ENCODE peak calls at places on chromosomes 6 and 20, in ten cellular contexts. One of them, this sample, is unnamed.

GRCh38 chr6:106511274-106512047 is 117.8 kb downstream of the RTN4IP1 start:
- DNase-seq in heart left ventricle: no peak
- DNase-seq in HFF-Myc: no peak
- DNase-seq in fibroblast of lung: peak
- DNase-seq in psoas muscle: peak
- DNase-seq in pancreas: peak
- DNase-seq in HL-60: no peak
- DNase-seq in AG10803: peak
- DNase-seq in retinal pigment epithelial cell: no peak
- DNase-seq in cardiac fibroblast: peak
- DNase-seq in this sample: no peak

GRCh38 chr6:91352285-91352684 is 765.4 kb upstream of the MAP3K7 start:
- DNase-seq in psoas muscle: no peak
- DNase-seq in retinal pigment epithelial cell: no peak
- DNase-seq in HFF-Myc: no peak
- DNase-seq in HL-60: no peak
- DNase-seq in pancreas: no peak
- DNase-seq in cardiac fibroblast: no peak
- DNase-seq in heart left ventricle: no peak
- DNase-seq in fibroblast of lung: no peak
- DNase-seq in AG10803: no peak
- DNase-seq in this sample: no peak

GRCh38 chr20:35085477-35086225 is 7.0 kb downstream of the TRPC4AP start:
- DNase-seq in heart left ventricle: no peak
- DNase-seq in cardiac fibroblast: no peak
- DNase-seq in AG10803: no peak
- DNase-seq in fibroblast of lung: no peak
- DNase-seq in HL-60: peak
- DNase-seq in psoas muscle: no peak
- DNase-seq in retinal pigment epithelial cell: no peak
- DNase-seq in pancreas: no peak
- DNase-seq in HFF-Myc: no peak
- DNase-seq in this sample: no peak

GRCh38 chr20:31719644-31720485 is 2.8 kb downstream of the BCL2L1 start:
- DNase-seq in AG10803: peak
- DNase-seq in pancreas: no peak
- DNase-seq in cardiac fibroblast: peak
- DNase-seq in psoas muscle: no peak
- DNase-seq in HL-60: no peak
- DNase-seq in retinal pigment epithelial cell: no peak
- DNase-seq in heart left ventricle: no peak
- DNase-seq in HFF-Myc: no peak
- DNase-seq in fibroblast of lung: peak
- DNase-seq in this sample: no peak

GRCh38 chr20:48094944-48095343 is 309.7 kb upstream of the SULF2 start:
- DNase-seq in psoas muscle: no peak
- DNase-seq in fibroblast of lung: no peak
- DNase-seq in heart left ventricle: no peak
- DNase-seq in retinal pigment epithelial cell: no peak
- DNase-seq in cardiac fibroblast: no peak
- DNase-seq in AG10803: no peak
- DNase-seq in pancreas: no peak
- DNase-seq in HFF-Myc: no peak
- DNase-seq in HL-60: no peak
- DNase-seq in this sample: no peak

GRCh38 chr20:34637245-34638185 is 39.4 kb downstream of the PIGU start:
- DNase-seq in pancreas: no peak
- DNase-seq in cardiac fibroblast: peak
- DNase-seq in psoas muscle: peak
- DNase-seq in fibroblast of lung: peak
- DNase-seq in HL-60: no peak
- DNase-seq in retinal pigment epithelial cell: peak
- DNase-seq in HFF-Myc: no peak
- DNase-seq in heart left ventricle: peak
- DNase-seq in AG10803: peak
- DNase-seq in this sample: no peak

GRCh38 chr6:155483858-155484257 is 28.2 kb upstream of the NOX3 start:
- DNase-seq in HL-60: no peak
- DNase-seq in retinal pigment epithelial cell: no peak
- DNase-seq in AG10803: peak
- DNase-seq in cardiac fibroblast: peak
- DNase-seq in fibroblast of lung: peak
- DNase-seq in heart left ventricle: no peak
- DNase-seq in pancreas: no peak
- DNase-seq in psoas muscle: no peak
- DNase-seq in HFF-Myc: peak
- DNase-seq in this sample: no peak

GRCh38 chr6:144006731-144007454 is 1.2 kb downstream of the PLAGL1 start:
- DNase-seq in psoas muscle: peak
- DNase-seq in HFF-Myc: peak
- DNase-seq in AG10803: peak
- DNase-seq in HL-60: no peak
- DNase-seq in retinal pigment epithelial cell: no peak
- DNase-seq in heart left ventricle: no peak
- DNase-seq in pancreas: no peak
- DNase-seq in cardiac fibroblast: peak
- DNase-seq in fibroblast of lung: peak
- DNase-seq in this sample: no peak

GRCh38 chr20:62430871-62431447 is 3.6 kb upstream of the RBBP8NL start:
- DNase-seq in heart left ventricle: no peak
- DNase-seq in HFF-Myc: no peak
- DNase-seq in retinal pigment epithelial cell: no peak
- DNase-seq in pancreas: no peak
- DNase-seq in HL-60: no peak
- DNase-seq in cardiac fibroblast: no peak
- DNase-seq in psoas muscle: no peak
- DNase-seq in fibroblast of lung: no peak
- DNase-seq in AG10803: no peak
- DNase-seq in this sample: no peak

GRCh38 chr20:59424976-59425375 is 124.6 kb downstream of the EDN3 start:
- DNase-seq in psoas muscle: no peak
- DNase-seq in cardiac fibroblast: no peak
- DNase-seq in HFF-Myc: no peak
- DNase-seq in AG10803: no peak
- DNase-seq in HL-60: no peak
- DNase-seq in heart left ventricle: no peak
- DNase-seq in fibroblast of lung: no peak
- DNase-seq in pancreas: no peak
- DNase-seq in retinal pigment epithelial cell: no peak
- DNase-seq in this sample: no peak

GRCh38 chr20:46631212-46631869 is 19.9 kb downstream of the SLC13A3 start:
- DNase-seq in cardiac fibroblast: peak
- DNase-seq in AG10803: no peak
- DNase-seq in heart left ventricle: no peak
- DNase-seq in pancreas: no peak
- DNase-seq in fibroblast of lung: no peak
- DNase-seq in retinal pigment epithelial cell: peak
- DNase-seq in HFF-Myc: no peak
- DNase-seq in HL-60: peak
- DNase-seq in psoas muscle: no peak
- DNase-seq in this sample: peak

GRCh38 chr20:34473262-34473883 is 42.8 kb upstream of the DYNLRB1 start:
- DNase-seq in cardiac fibroblast: peak
- DNase-seq in HL-60: no peak
- DNase-seq in AG10803: peak
- DNase-seq in HFF-Myc: peak
- DNase-seq in heart left ventricle: peak
- DNase-seq in psoas muscle: peak
- DNase-seq in pancreas: no peak
- DNase-seq in retinal pigment epithelial cell: no peak
- DNase-seq in fibroblast of lung: peak
- DNase-seq in this sample: no peak

GRCh38 chr6:132797975-132798819 is at the start of gene SLC18B1:
- DNase-seq in psoas muscle: peak
- DNase-seq in HFF-Myc: no peak
- DNase-seq in fibroblast of lung: peak
- DNase-seq in heart left ventricle: peak
- DNase-seq in cardiac fibroblast: peak
- DNase-seq in AG10803: no peak
- DNase-seq in retinal pigment epithelial cell: no peak
- DNase-seq in HL-60: no peak
- DNase-seq in pancreas: peak
- DNase-seq in this sample: no peak

DNA sequence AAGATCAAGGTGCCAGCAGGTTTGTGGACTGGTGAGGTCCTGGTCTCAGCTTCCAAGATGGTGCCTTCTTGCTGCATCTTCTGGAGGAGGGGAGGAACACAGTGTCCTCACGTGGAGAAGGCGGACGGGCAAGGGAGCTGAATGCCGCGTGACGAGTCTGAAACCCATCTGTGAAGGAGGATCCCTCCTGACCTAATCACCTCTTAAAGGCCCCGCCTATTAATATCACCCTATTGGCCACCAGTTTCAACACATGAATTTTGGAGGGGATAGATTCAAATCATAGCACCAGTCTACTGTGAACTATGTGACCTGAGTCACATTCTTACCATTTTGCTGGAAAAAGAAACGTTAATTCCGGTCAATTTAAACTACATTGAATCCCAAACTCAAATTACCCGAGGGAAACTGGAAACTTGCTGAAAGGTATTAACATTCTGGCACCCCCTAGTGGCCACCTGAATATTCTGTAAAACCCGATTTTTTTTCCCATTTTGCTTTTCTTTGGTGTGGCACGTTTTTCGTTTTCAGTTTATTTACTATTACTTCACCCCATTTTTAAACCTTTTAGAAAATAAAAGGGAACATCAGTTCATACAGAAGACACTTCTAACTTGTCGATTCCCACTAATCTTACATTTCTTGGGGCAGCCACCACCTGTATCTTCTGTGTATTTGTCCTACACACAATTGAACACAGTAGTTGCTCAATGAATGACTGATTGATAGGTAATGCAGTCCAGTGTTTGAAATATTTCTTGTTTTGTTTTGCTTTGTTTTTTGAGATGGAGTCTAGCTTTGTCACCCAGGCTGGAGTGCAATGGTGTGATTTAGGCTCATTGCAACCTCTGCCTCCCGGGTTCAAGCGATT is 17.9 kb upstream of the CCDC170 start:
- DNase-seq in pancreas: no peak
- DNase-seq in HL-60: no peak
- DNase-seq in cardiac fibroblast: peak
- DNase-seq in HFF-Myc: peak
- DNase-seq in psoas muscle: peak
- DNase-seq in heart left ventricle: peak
- DNase-seq in retinal pigment epithelial cell: no peak
- DNase-seq in fibroblast of lung: peak
- DNase-seq in AG10803: peak
- DNase-seq in this sample: no peak
- TF ChIP-seq CTCF in pancreas: peak
- TF ChIP-seq CTCF in HL-60: peak
- TF ChIP-seq CTCF in cardiac fibroblast: peak
- TF ChIP-seq CTCF in HFF-Myc: peak
- TF ChIP-seq CTCF in psoas muscle: peak
- TF ChIP-seq CTCF in heart left ventricle: peak
- TF ChIP-seq CTCF in retinal pigment epithelial cell: peak
- TF ChIP-seq CTCF in fibroblast of lung: peak
- TF ChIP-seq CTCF in AG10803: peak
- TF ChIP-seq CTCF in this sample: peak

GRCh38 chr20:50711113-50711825 is 19.9 kb upstream of the RIPOR3 start:
- DNase-seq in retinal pigment epithelial cell: no peak
- DNase-seq in fibroblast of lung: no peak
- DNase-seq in psoas muscle: no peak
- DNase-seq in heart left ventricle: no peak
- DNase-seq in pancreas: no peak
- DNase-seq in AG10803: no peak
- DNase-seq in cardiac fibroblast: no peak
- DNase-seq in HL-60: no peak
- DNase-seq in HFF-Myc: no peak
- DNase-seq in this sample: no peak

GRCh38 chr20:50715694-50716093 is 15.7 kb upstream of the PARD6B start:
- DNase-seq in heart left ventricle: no peak
- DNase-seq in retinal pigment epithelial cell: no peak
- DNase-seq in fibroblast of lung: no peak
- DNase-seq in HL-60: no peak
- DNase-seq in pancreas: no peak
- DNase-seq in cardiac fibroblast: no peak
- DNase-seq in psoas muscle: no peak
- DNase-seq in HFF-Myc: no peak
- DNase-seq in AG10803: no peak
- DNase-seq in this sample: no peak

GRCh38 chr20:50712771-50713676 is 18.4 kb upstream of the PARD6B start:
- DNase-seq in fibroblast of lung: no peak
- DNase-seq in cardiac fibroblast: no peak
- DNase-seq in heart left ventricle: no peak
- DNase-seq in HFF-Myc: no peak
- DNase-seq in HL-60: no peak
- DNase-seq in AG10803: no peak
- DNase-seq in retinal pigment epithelial cell: no peak
- DNase-seq in psoas muscle: no peak
- DNase-seq in pancreas: no peak
- DNase-seq in this sample: no peak

GRCh38 chr20:50716518-50716917 is 14.9 kb upstream of the PARD6B start:
- DNase-seq in HFF-Myc: no peak
- DNase-seq in fibroblast of lung: no peak
- DNase-seq in cardiac fibroblast: no peak
- DNase-seq in HL-60: no peak
- DNase-seq in retinal pigment epithelial cell: no peak
- DNase-seq in pancreas: no peak
- DNase-seq in AG10803: no peak
- DNase-seq in heart left ventricle: no peak
- DNase-seq in psoas muscle: no peak
- DNase-seq in this sample: no peak

GRCh38 chr20:50713677-50714101 is 17.7 kb upstream of the PARD6B start:
- DNase-seq in pancreas: no peak
- DNase-seq in fibroblast of lung: peak
- DNase-seq in cardiac fibroblast: peak
- DNase-seq in AG10803: peak
- DNase-seq in retinal pigment epithelial cell: no peak
- DNase-seq in heart left ventricle: no peak
- DNase-seq in psoas muscle: no peak
- DNase-seq in HL-60: no peak
- DNase-seq in HFF-Myc: no peak
- DNase-seq in this sample: no peak
- TF ChIP-seq CTCF in pancreas: no peak
- TF ChIP-seq CTCF in fibroblast of lung: peak
- TF ChIP-seq CTCF in cardiac fibroblast: peak
- TF ChIP-seq CTCF in AG10803: peak
- TF ChIP-seq CTCF in retinal pigment epithelial cell: peak
- TF ChIP-seq CTCF in heart left ventricle: peak
- TF ChIP-seq CTCF in psoas muscle: peak
- TF ChIP-seq CTCF in HL-60: peak
- TF ChIP-seq CTCF in HFF-Myc: peak
- TF ChIP-seq CTCF in this sample: no peak

GRCh38 chr6:105135056-105135455 is 44.8 kb downstream of the POPDC3 start:
- DNase-seq in fibroblast of lung: peak
- DNase-seq in cardiac fibroblast: peak
- DNase-seq in psoas muscle: no peak
- DNase-seq in HFF-Myc: no peak
- DNase-seq in pancreas: no peak
- DNase-seq in retinal pigment epithelial cell: no peak
- DNase-seq in HL-60: no peak
- DNase-seq in heart left ventricle: no peak
- DNase-seq in AG10803: peak
- DNase-seq in this sample: no peak
- TF ChIP-seq CTCF in fibroblast of lung: peak
- TF ChIP-seq CTCF in cardiac fibroblast: peak
- TF ChIP-seq CTCF in psoas muscle: peak
- TF ChIP-seq CTCF in HFF-Myc: no peak
- TF ChIP-seq CTCF in pancreas: no peak
- TF ChIP-seq CTCF in retinal pigment epithelial cell: peak
- TF ChIP-seq CTCF in HL-60: no peak
- TF ChIP-seq CTCF in heart left ventricle: no peak
- TF ChIP-seq CTCF in AG10803: peak
- TF ChIP-seq CTCF in this sample: no peak

GRCh38 chr20:37096415-37097039 is 730 bp upstream of the RBL1 start:
- DNase-seq in psoas muscle: no peak
- DNase-seq in cardiac fibroblast: no peak
- DNase-seq in heart left ventricle: no peak
- DNase-seq in pancreas: no peak
- DNase-seq in AG10803: no peak
- DNase-seq in HL-60: no peak
- DNase-seq in HFF-Myc: no peak
- DNase-seq in fibroblast of lung: no peak
- DNase-seq in retinal pigment epithelial cell: no peak
- DNase-seq in this sample: no peak
- TF ChIP-seq CTCF in psoas muscle: no peak
- TF ChIP-seq CTCF in cardiac fibroblast: no peak
- TF ChIP-seq CTCF in heart left ventricle: no peak
- TF ChIP-seq CTCF in pancreas: no peak
- TF ChIP-seq CTCF in AG10803: no peak
- TF ChIP-seq CTCF in HL-60: no peak
- TF ChIP-seq CTCF in HFF-Myc: no peak
- TF ChIP-seq CTCF in fibroblast of lung: no peak
- TF ChIP-seq CTCF in retinal pigment epithelial cell: no peak
- TF ChIP-seq CTCF in this sample: no peak